ENCODE peak calls at places on chromosomes 4 and X, in four cellular contexts. E, Q, C and R are unnamed samples.

GRCh38 chrX:54043084-54043483 is 1.2 kb downstream of the PHF8 start:
- DNase-seq in C (peak; percentile 10), E (no peak), Q (no peak), R (no peak)

GRCh38 chrX:40476958-40477357 is 103.8 kb upstream of the ATP6AP2 start:
- DNase-seq in Q (no peak), E (no peak), C (no peak), R (no peak)

GRCh38 chrX:20315140-20315539 is 48.4 kb upstream of the RPS6KA3 start:
- DNase-seq in E (no peak), C (peak; percentile 14), Q (no peak), R (no peak)

GRCh38 chrX:154123241-154124219 is 20.5 kb upstream of the OPN1LW start:
- DNase-seq in Q (no peak), E (peak; percentile 1), C (no peak), R (no peak)

GRCh38 chr4:17189322-17189721 is 290.9 kb upstream of the LDB2 start:
- DNase-seq in Q (no peak), E (peak; percentile 79), C (no peak), R (no peak)

GRCh38 chr4:150033109-150033508 is 45.1 kb upstream of the DCLK2 start:
- DNase-seq in C (no peak), Q (no peak), E (peak; percentile 59), R (no peak)

GRCh38 chr4:85475631-85476233 is 782 bp downstream of the ARHGAP24 start:
- DNase-seq in E (peak; percentile 29), Q (no peak), C (no peak), R (no peak)

GRCh38 chr4:128347175-128347868 is 59.7 kb upstream of the PGRMC2 start:
- DNase-seq in E (peak; percentile 30), C (no peak), Q (no peak), R (no peak)

GRCh38 chr4:36208884-36209473 is 35.3 kb downstream of the ARAP2 start:
- DNase-seq in E (no peak), Q (no peak), C (peak; percentile 20), R (no peak)

GRCh38 chr4:37464373-37464772 is 219.8 kb downstream of the NWD2 start:
- DNase-seq in Q (no peak), C (no peak), E (no peak), R (no peak)

GRCh38 chr4:168877779-168878491 is 132.1 kb downstream of the CBR4 start:
- DNase-seq in E (no peak), C (peak; percentile 42), Q (no peak), R (no peak)